ENCODE peak calls at places on chromosomes 12 and 14, in five cellular contexts. One of them, this sample, is unnamed.

GRCh38 chr12:59929091-59929490 is 333.3 kb downstream of the SLC16A7 start:
- DNase-seq in H9: no peak
- DNase-seq in neuronal stem cell: no peak
- DNase-seq in H1: no peak
- DNase-seq in mesendoderm: no peak
- DNase-seq in this sample: peak; percentile 18

GRCh38 chr14:61561657-61562276 is 133.5 kb upstream of the HIF1A start:
- DNase-seq in H9: peak; percentile 44
- DNase-seq in neuronal stem cell: no peak
- DNase-seq in H1: no peak
- DNase-seq in mesendoderm: peak; percentile 89
- DNase-seq in this sample: peak; percentile 99

GRCh38 chr14:99821519-99822165 is 28.4 kb downstream of the EML1 start:
- DNase-seq in H9: peak; percentile 18
- DNase-seq in neuronal stem cell: no peak
- DNase-seq in H1: no peak
- DNase-seq in mesendoderm: no peak
- DNase-seq in this sample: peak; percentile 85

GRCh38 chr12:95173392-95174251 is 43.6 kb downstream of the FGD6 start:
- DNase-seq in H9: no peak
- DNase-seq in neuronal stem cell: no peak
- DNase-seq in H1: no peak
- DNase-seq in mesendoderm: peak; percentile 33
- DNase-seq in this sample: peak; percentile 91

GRCh38 chr12:56593909-56594621 is 36.1 kb downstream of the BAZ2A start:
- DNase-seq in H9: peak; percentile 91
- DNase-seq in neuronal stem cell: peak; percentile 55
- DNase-seq in H1: peak; percentile 61
- DNase-seq in mesendoderm: peak; percentile 94
- DNase-seq in this sample: peak; percentile 81

GRCh38 chr12:101925352-101925751 is 48.0 kb downstream of the DRAM1 start:
- DNase-seq in H9: no peak
- DNase-seq in neuronal stem cell: no peak
- DNase-seq in H1: no peak
- DNase-seq in mesendoderm: peak; percentile 13
- DNase-seq in this sample: peak; percentile 99

GRCh38 chr12:123941000-123941399 is 31.6 kb downstream of the CCDC92 start:
- DNase-seq in H9: no peak
- DNase-seq in neuronal stem cell: no peak
- DNase-seq in H1: no peak
- DNase-seq in mesendoderm: no peak
- DNase-seq in this sample: no peak

GRCh38 chr14:96754162-96754844 is 42.9 kb upstream of the VRK1 start:
- DNase-seq in H9: no peak
- DNase-seq in neuronal stem cell: no peak
- DNase-seq in H1: no peak
- DNase-seq in mesendoderm: peak; percentile 67
- DNase-seq in this sample: peak; percentile 5

GRCh38 chr14:95039993-95040348 is 117.4 kb downstream of the DICER1 start:
- DNase-seq in H9: no peak
- DNase-seq in neuronal stem cell: no peak
- DNase-seq in H1: no peak
- DNase-seq in mesendoderm: no peak
- DNase-seq in this sample: no peak

GRCh38 chr12:88420460-88420859 is 159.8 kb downstream of the KITLG start:
- DNase-seq in H9: no peak
- DNase-seq in neuronal stem cell: no peak
- DNase-seq in H1: no peak
- DNase-seq in mesendoderm: no peak
- DNase-seq in this sample: peak; percentile 94

GRCh38 chr12:1360812-1361211 is 233.6 kb downstream of the FBXL14 start:
- DNase-seq in H9: no peak
- DNase-seq in neuronal stem cell: no peak
- DNase-seq in H1: no peak
- DNase-seq in mesendoderm: peak; percentile 69
- DNase-seq in this sample: peak; percentile 91

GRCh38 chr12:127230843-127231260 is 1036.1 kb upstream of the TMEM132C start:
- DNase-seq in H9: no peak
- DNase-seq in neuronal stem cell: no peak
- DNase-seq in H1: no peak
- DNase-seq in mesendoderm: no peak
- DNase-seq in this sample: peak; percentile 94

GRCh38 chr14:32608880-32609279 is 279.8 kb downstream of the AKAP6 start:
- DNase-seq in H9: no peak
- DNase-seq in neuronal stem cell: no peak
- DNase-seq in H1: no peak
- DNase-seq in mesendoderm: peak; percentile 66
- DNase-seq in this sample: no peak

GRCh38 chr12:46024099-46024498 is 33.7 kb upstream of the SCAF11 start:
- DNase-seq in H9: no peak
- DNase-seq in neuronal stem cell: no peak
- DNase-seq in H1: no peak
- DNase-seq in mesendoderm: peak; percentile 14
- DNase-seq in this sample: no peak

GRCh38 chr14:35355981-35356839 is 48.3 kb downstream of the NFKBIA start:
- DNase-seq in H9: no peak
- DNase-seq in neuronal stem cell: no peak
- DNase-seq in H1: no peak
- DNase-seq in mesendoderm: peak; percentile 96
- DNase-seq in this sample: peak; percentile 58

GRCh38 chr12:15596174-15596573 is 193.0 kb downstream of the EPS8 start:
- DNase-seq in H9: no peak
- DNase-seq in neuronal stem cell: no peak
- DNase-seq in H1: no peak
- DNase-seq in mesendoderm: no peak
- DNase-seq in this sample: no peak

GRCh38 chr12:2783936-2784600 is 10.7 kb upstream of the FKBP4 start:
- DNase-seq in H9: peak; percentile 88
- DNase-seq in neuronal stem cell: peak; percentile 56
- DNase-seq in H1: no peak
- DNase-seq in mesendoderm: peak; percentile 64
- DNase-seq in this sample: peak; percentile 44

GRCh38 chr14:56154321-56154720 is 36.1 kb downstream of the PELI2 start:
- DNase-seq in H9: no peak
- DNase-seq in neuronal stem cell: no peak
- DNase-seq in H1: no peak
- DNase-seq in mesendoderm: no peak
- DNase-seq in this sample: no peak

GRCh38 chr12:64915242-64915641 is 90.8 kb downstream of the TBC1D30 start:
- DNase-seq in H9: no peak
- DNase-seq in neuronal stem cell: no peak
- DNase-seq in H1: no peak
- DNase-seq in mesendoderm: no peak
- DNase-seq in this sample: no peak

GRCh38 chr12:42199007-42199406 is 39.0 kb downstream of the YAF2 start:
- DNase-seq in H9: no peak
- DNase-seq in neuronal stem cell: no peak
- DNase-seq in H1: no peak
- DNase-seq in mesendoderm: no peak
- DNase-seq in this sample: no peak

GRCh38 chr14:56075301-56075700 is 42.9 kb upstream of the PELI2 start:
- DNase-seq in H9: no peak
- DNase-seq in neuronal stem cell: no peak
- DNase-seq in H1: no peak
- DNase-seq in mesendoderm: no peak
- DNase-seq in this sample: no peak

GRCh38 chr14:39102265-39102968 is 618 bp downstream of the SEC23A start:
- DNase-seq in H9: no peak
- DNase-seq in neuronal stem cell: no peak
- DNase-seq in H1: no peak
- DNase-seq in mesendoderm: peak; percentile 61
- DNase-seq in this sample: peak; percentile 44

GRCh38 chr12:108306014-108306501 is 33.1 kb downstream of the CMKLR1 start:
- DNase-seq in H9: no peak
- DNase-seq in neuronal stem cell: peak; percentile 32
- DNase-seq in H1: no peak
- DNase-seq in mesendoderm: no peak
- DNase-seq in this sample: peak; percentile 15

GRCh38 chr12:49974231-49974675 is 1.5 kb downstream of the AQP6 start:
- DNase-seq in H9: peak; percentile 71
- DNase-seq in neuronal stem cell: no peak
- DNase-seq in H1: no peak
- DNase-seq in mesendoderm: peak; percentile 54
- DNase-seq in this sample: peak; percentile 64

GRCh38 chr12:52798671-52799497 is 3.0 kb upstream of the KRT3 start:
- DNase-seq in H9: no peak
- DNase-seq in neuronal stem cell: no peak
- DNase-seq in H1: no peak
- DNase-seq in mesendoderm: peak; percentile 32
- DNase-seq in this sample: peak; percentile 9

GRCh38 chr14:88198441-88198840 is 124.6 kb downstream of the KCNK10 start:
- DNase-seq in H9: no peak
- DNase-seq in neuronal stem cell: peak; percentile 71
- DNase-seq in H1: no peak
- DNase-seq in mesendoderm: no peak
- DNase-seq in this sample: no peak

GRCh38 chr12:53726946-53727309 is 324 bp downstream of the CALCOCO1 start:
- DNase-seq in H9: no peak
- DNase-seq in neuronal stem cell: no peak
- DNase-seq in H1: no peak
- DNase-seq in mesendoderm: no peak
- DNase-seq in this sample: peak; percentile 34

GRCh38 chr12:26317942-26318565 is 122.7 kb downstream of the SSPN start:
- DNase-seq in H9: no peak
- DNase-seq in neuronal stem cell: no peak
- DNase-seq in H1: no peak
- DNase-seq in mesendoderm: no peak
- DNase-seq in this sample: peak; percentile 84
- H2BK5ac ChIP-seq in H9: no peak overlapping the region
- H2BK5ac ChIP-seq in neuronal stem cell: no peak overlapping the region
- H2BK5ac ChIP-seq in H1: no peak overlapping the region
- H2BK5ac ChIP-seq in mesendoderm: no peak overlapping the region
- H2BK5ac ChIP-seq in this sample: peak overlapping the region; percentile 65

DNA sequence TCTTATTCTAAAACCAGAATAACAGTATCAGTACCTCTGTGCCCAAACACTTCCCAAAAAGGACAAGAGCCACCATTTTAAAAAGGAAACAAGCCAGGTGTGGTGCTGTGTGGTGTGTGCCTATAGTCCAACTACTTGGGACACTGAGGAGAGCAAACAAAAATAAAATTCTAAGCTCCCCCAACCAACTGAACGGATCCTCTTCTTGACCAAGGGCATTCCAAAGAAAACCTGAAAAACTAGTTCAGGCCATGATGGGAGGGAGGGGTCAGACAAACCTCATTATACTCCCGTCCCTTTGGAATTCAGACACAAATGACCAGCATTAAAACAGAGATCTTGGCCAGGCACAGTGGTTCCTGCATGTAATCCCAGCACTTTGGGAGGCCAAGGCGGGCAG is 20.5 kb downstream of the SLC11A2 start:
- DNase-seq in H9: peak; percentile 50
- DNase-seq in neuronal stem cell: no peak
- DNase-seq in H1: no peak
- DNase-seq in mesendoderm: peak; percentile 85
- DNase-seq in this sample: no peak
- H2BK5ac ChIP-seq in H9: no peak overlapping the region
- H2BK5ac ChIP-seq in neuronal stem cell: no peak overlapping the region
- H2BK5ac ChIP-seq in H1: peak overlapping the region; percentile 69
- H2BK5ac ChIP-seq in mesendoderm: no peak overlapping the region
- H2BK5ac ChIP-seq in this sample: no peak overlapping the region

GRCh38 chr14:69694730-69695663 is 71.9 kb upstream of the SRSF5 start:
- DNase-seq in H9: no peak
- DNase-seq in neuronal stem cell: no peak
- DNase-seq in H1: no peak
- DNase-seq in mesendoderm: no peak
- DNase-seq in this sample: peak; percentile 63

GRCh38 chr14:69695664-69696527 is 71.0 kb upstream of the SRSF5 start:
- DNase-seq in H9: no peak
- DNase-seq in neuronal stem cell: no peak
- DNase-seq in H1: no peak
- DNase-seq in mesendoderm: peak; percentile 43
- DNase-seq in this sample: peak; percentile 30

GRCh38 chr14:69692542-69693053 is 74.3 kb upstream of the SRSF5 start:
- DNase-seq in H9: no peak
- DNase-seq in neuronal stem cell: no peak
- DNase-seq in H1: no peak
- DNase-seq in mesendoderm: no peak
- DNase-seq in this sample: no peak

GRCh38 chr14:69693145-69693544 is 73.8 kb upstream of the SRSF5 start:
- DNase-seq in H9: no peak
- DNase-seq in neuronal stem cell: no peak
- DNase-seq in H1: no peak
- DNase-seq in mesendoderm: no peak
- DNase-seq in this sample: no peak

DNA sequence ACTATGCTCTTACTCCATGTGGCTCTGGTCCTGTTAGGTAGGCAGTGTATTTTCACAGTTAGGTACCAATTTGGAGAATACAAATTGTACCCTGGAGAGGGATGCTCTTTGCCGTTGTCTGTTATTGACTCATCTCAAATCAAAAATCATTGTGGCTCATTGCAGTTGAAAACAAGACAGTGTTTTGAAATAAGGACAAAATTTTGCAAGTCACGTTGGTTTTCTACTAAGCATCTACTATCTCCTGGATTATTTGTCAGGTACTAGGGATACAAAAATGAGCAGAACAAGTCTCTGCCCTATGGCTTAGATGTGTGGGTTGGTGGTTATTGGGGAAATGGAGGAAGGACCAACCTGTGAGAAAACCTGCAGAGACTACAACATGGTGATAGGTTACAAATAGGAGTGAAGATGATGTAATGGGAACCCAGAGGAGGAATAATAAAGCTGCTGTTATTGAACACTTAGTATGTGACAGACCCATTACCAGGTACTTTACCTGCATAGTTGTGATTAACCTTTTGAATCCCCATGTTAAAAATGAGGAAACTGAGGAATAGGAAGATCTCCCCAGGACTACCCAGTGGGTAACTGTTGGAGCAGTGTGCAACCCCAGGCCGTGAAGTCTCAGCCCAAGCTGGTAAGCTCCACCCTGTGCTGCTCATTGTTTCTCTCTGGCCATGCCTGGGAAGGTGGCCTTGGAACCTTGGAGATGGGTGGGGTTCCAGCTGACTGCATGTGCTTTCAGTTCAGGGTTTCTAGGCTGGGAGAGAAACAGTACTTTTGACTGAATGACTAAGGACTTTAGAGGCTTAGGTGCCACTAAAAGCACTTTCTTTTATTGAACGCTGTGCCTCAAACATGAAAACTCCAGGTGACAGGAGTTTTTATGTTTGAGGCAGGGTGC is 72.9 kb upstream of the SRSF5 start:
- DNase-seq in H9: no peak
- DNase-seq in neuronal stem cell: no peak
- DNase-seq in H1: no peak
- DNase-seq in mesendoderm: peak; percentile 8
- DNase-seq in this sample: no peak
- H2BK5ac ChIP-seq in H9: no peak overlapping the region
- H2BK5ac ChIP-seq in neuronal stem cell: no peak overlapping the region
- H2BK5ac ChIP-seq in H1: no peak overlapping the region
- H2BK5ac ChIP-seq in mesendoderm: no peak overlapping the region
- H2BK5ac ChIP-seq in this sample: no peak overlapping the region

DNA sequence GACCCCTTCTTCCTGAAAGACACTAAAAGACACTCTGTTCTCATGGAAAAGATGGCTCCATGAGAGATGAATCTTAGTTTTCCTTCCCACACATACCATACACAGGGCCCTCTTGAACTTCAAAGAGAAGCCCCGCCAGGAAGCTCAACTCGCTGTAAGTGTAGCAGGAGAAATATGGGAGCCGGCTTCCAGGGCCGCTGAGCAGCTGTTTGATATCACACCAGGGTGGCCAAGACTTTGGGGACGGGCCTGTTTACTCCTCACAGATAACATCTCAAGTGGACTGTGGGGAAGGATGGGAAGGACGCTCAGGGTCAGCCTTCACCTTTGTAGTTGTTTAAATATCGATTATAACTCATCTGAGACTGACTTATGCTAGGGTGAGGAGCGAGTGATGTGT is 235.5 kb upstream of the TBX3 start:
- DNase-seq in H9: no peak
- DNase-seq in neuronal stem cell: no peak
- DNase-seq in H1: no peak
- DNase-seq in mesendoderm: no peak
- DNase-seq in this sample: no peak
- H2BK5ac ChIP-seq in H9: no peak overlapping the region
- H2BK5ac ChIP-seq in neuronal stem cell: no peak overlapping the region
- H2BK5ac ChIP-seq in H1: no peak overlapping the region
- H2BK5ac ChIP-seq in mesendoderm: no peak overlapping the region
- H2BK5ac ChIP-seq in this sample: no peak overlapping the region

This sample was measured in IMR-90.